ENCODE peak calls at places on chromosome 17, in five cellular contexts. Z is fibroblast of mammary gland, N is lower lobe of right lung, M is AG04450, D is natural killer cell. Q is an unnamed sample.

GRCh38 chr17:83077411-83077810 is 2.0 kb upstream of the METRNL start:
- DNase-seq in Z (no peak), N (no peak), M (no peak), D (no peak), Q (no peak)

GRCh38 chr17:48505788-48506187 is 25.0 kb downstream of the HOXB1 start:
- DNase-seq in Z (peak; percentile 93), N (no peak), M (no peak), D (peak; percentile 35), Q (peak; percentile 84)

GRCh38 chr17:73539176-73539575 is 105.1 kb downstream of the SDK2 start:
- DNase-seq in Z (no peak), N (no peak), M (no peak), D (no peak), Q (no peak)

GRCh38 chr17:4899341-4900230 is at the start of gene C17orf107:
- DNase-seq in Z (peak; percentile 93), N (peak; percentile 94), M (peak; percentile 20), D (peak; percentile 97), Q (peak; percentile 74)

GRCh38 chr17:59327891-59328290 is 3.6 kb upstream of the YPEL2 start:
- DNase-seq in Z (no peak), N (no peak), M (no peak), D (no peak), Q (no peak)

GRCh38 chr17:72151565-72152391 is 31.0 kb downstream of the SOX9 start:
- DNase-seq in Z (peak; percentile 62), N (no peak), M (no peak), D (no peak), Q (peak; percentile 61)

GRCh38 chr17:46984892-46985291 is 5.8 kb upstream of the RPRML start:
- DNase-seq in Z (no peak), N (no peak), M (no peak), D (no peak), Q (no peak)

GRCh38 chr17:75240394-75241142 is 20.8 kb downstream of the GGA3 start:
- DNase-seq in Z (peak; percentile 38), N (no peak), M (no peak), D (no peak), Q (peak; percentile 13)

GRCh38 chr17:795276-795675 is 13.1 kb downstream of the MRM3 start:
- DNase-seq in Z (no peak), N (peak; percentile 27), M (no peak), D (no peak), Q (no peak)

GRCh38 chr17:45394001-45394912 is 38.4 kb downstream of the ARHGAP27 start:
- DNase-seq in Z (no peak), N (no peak), M (no peak), D (no peak), Q (no peak)

GRCh38 chr17:8835631-8836364 is 31.7 kb downstream of the PIK3R6 start:
- DNase-seq in Z (no peak), N (no peak), M (no peak), D (no peak), Q (no peak)

GRCh38 chr17:8831234-8831849 is 32.2 kb upstream of the MFSD6L start:
- DNase-seq in Z (no peak), N (no peak), M (no peak), D (no peak), Q (no peak)

GRCh38 chr17:8835106-8835505 is 32.4 kb downstream of the PIK3R6 start:
- DNase-seq in Z (no peak), N (no peak), M (no peak), D (no peak), Q (no peak)

GRCh38 chr17:8830141-8830540 is 31.0 kb upstream of the MFSD6L start:
- DNase-seq in Z (no peak), N (no peak), M (no peak), D (no peak), Q (no peak)

GRCh38 chr17:8832711-8833352 is 33.7 kb upstream of the MFSD6L start:
- DNase-seq in Z (no peak), N (peak; percentile 57), M (no peak), D (no peak), Q (no peak)
- TF ChIP-seq CTCF in Z (peak; percentile 32), N (peak; percentile 46), M (peak; percentile 21), D (peak; percentile 43), Q (peak; percentile 40)

DNA sequence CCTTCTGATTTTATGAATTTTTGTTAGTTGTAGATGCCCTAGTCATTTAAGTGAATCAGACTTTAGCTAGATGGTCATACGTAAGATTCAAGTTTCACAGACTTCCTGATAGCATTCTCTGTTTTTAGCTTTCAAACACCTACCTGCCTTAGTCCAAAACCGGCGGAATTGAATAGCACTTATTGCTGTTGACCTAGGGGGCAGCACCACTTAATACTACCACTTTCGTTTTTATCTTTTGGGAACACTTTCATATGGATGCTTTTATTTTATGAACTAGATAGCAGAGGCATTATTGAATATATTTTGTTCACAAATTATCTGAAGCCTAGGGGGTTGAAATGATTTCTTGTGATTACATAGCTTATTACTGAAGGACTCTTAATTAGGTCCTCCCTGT is 31.5 kb downstream of the TADA2A start:
- DNase-seq in Z (no peak), N (no peak), M (no peak), D (no peak), Q (no peak)
- TF ChIP-seq CTCF in Z (peak; percentile 14), N (no peak), M (no peak), D (no peak), Q (peak; percentile 24)

GRCh38 chr17:49575524-49576120 is at the start of gene NXPH3:
- DNase-seq in Z (peak; percentile 33), N (peak; percentile 78), M (no peak), D (peak; percentile 50), Q (no peak)
- TF ChIP-seq CTCF in Z (no peak), N (peak; percentile 53), M (peak; percentile 34), D (peak; percentile 43), Q (peak; percentile 36)

GRCh38 chr17:32502710-32503109 is 15.9 kb downstream of the CDK5R1 start:
- DNase-seq in Z (no peak), N (no peak), M (no peak), D (no peak), Q (no peak)
- TF ChIP-seq CTCF in Z (no peak), N (no peak), M (no peak), D (no peak), Q (no peak)

GRCh38 chr17:17569691-17570090 is 21.8 kb downstream of the PEMT start:
- DNase-seq in Z (no peak), N (no peak), M (no peak), D (no peak), Q (no peak)

GRCh38 chr17:17568772-17569195 is 22.7 kb downstream of the PEMT start:
- DNase-seq in Z (peak; percentile 39), N (peak; percentile 86), M (no peak), D (peak; percentile 30), Q (peak; percentile 31)

GRCh38 chr17:17572010-17572785 is 19.3 kb downstream of the PEMT start:
- DNase-seq in Z (no peak), N (no peak), M (no peak), D (no peak), Q (no peak)

GRCh38 chr17:17570798-17571716 is 20.5 kb downstream of the PEMT start:
- DNase-seq in Z (no peak), N (no peak), M (no peak), D (no peak), Q (no peak)

DNA sequence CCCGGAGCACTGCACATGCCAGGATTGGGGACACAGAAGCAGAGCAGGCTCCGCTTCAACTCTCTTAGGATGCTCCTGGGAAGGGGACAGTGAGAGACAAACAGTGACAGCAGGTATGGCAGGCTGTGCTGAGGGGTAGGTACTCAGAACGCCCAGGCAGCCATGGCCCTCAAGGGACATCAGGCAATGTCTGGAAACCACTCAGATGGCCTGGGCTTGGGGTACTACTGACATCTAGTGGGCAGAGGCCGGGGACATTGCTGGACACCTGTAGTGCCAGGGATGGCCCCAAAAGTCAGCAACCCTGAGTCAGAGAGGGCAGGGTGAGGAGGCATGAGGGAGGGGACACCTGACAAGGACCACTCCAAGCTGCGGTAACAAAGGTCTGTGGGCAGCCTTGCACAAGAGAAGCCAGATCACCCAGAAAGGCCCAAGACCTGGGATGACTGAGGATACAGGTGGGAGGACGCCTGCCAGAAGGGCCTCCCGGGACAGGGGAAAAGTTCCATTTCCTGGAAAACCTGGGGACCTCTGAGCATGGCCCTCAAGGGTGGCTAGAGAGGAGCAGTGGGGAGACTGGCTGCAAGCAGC is 21.2 kb downstream of the PEMT start:
- DNase-seq in Z (no peak), N (no peak), M (no peak), D (no peak), Q (peak; percentile 17)
- TF ChIP-seq CTCF in Z (peak; percentile 30), N (peak; percentile 43), M (peak; percentile 49), D (no peak), Q (peak; percentile 69)

GRCh38 chr17:39393732-39394131 is 7.7 kb downstream of the FBXL20 start:
- DNase-seq in Z (peak; percentile 30), N (no peak), M (no peak), D (no peak), Q (no peak)
- TF ChIP-seq CTCF in Z (no peak), N (no peak), M (no peak), D (no peak), Q (no peak)